ENCODE peak calls at places on chromosomes 2 and 18, in nine cellular contexts. G, L, A, I, M, Y, U, Z and K are unnamed samples.

GRCh38 chr2:239660390-239661228 is 259.8 kb upstream of the HDAC4 start:
- DNase-seq in Z (no peak), G (no peak), A (no peak), M (no peak), Y (no peak), U (no peak), I (no peak), L (no peak), K (no peak)

GRCh38 chr2:84958135-84959044 is 12.6 kb upstream of the KCMF1 start:
- DNase-seq in A (peak; percentile 97), G (no peak), U (no peak), M (peak; percentile 78), L (peak; percentile 92), Z (no peak), Y (peak; percentile 50), I (no peak), K (no peak)

GRCh38 chr2:207182916-207183315 is 17.2 kb upstream of the KLF7 start:
- DNase-seq in Y (no peak), Z (no peak), U (no peak), I (no peak), A (no peak), L (no peak), G (no peak), M (no peak), K (no peak)

GRCh38 chr2:101823347-101823791 is 125.9 kb downstream of the MAP4K4 start:
- DNase-seq in L (peak; percentile 38), A (peak; percentile 80), Y (no peak), Z (peak; percentile 53), I (peak; percentile 82), M (peak; percentile 72), U (no peak), G (peak; percentile 53), K (no peak)

GRCh38 chr18:13389491-13390131 is 171.1 kb downstream of the LDLRAD4 start:
- DNase-seq in Y (no peak), L (no peak), I (no peak), G (no peak), A (no peak), Z (no peak), M (peak; percentile 42), U (no peak), K (no peak)

GRCh38 chr2:144414324-144414845 is 105.5 kb downstream of the ZEB2 start:
- DNase-seq in A (no peak), Z (no peak), U (peak; percentile 80), Y (peak; percentile 75), G (no peak), L (no peak), M (no peak), I (no peak), K (no peak)

GRCh38 chr18:76558881-76559667 is 64.0 kb upstream of the ZNF516 start:
- DNase-seq in Z (no peak), G (no peak), U (no peak), Y (no peak), A (no peak), I (no peak), M (no peak), L (no peak), K (no peak)

GRCh38 chr2:235055891-235056516 is 104.2 kb downstream of the SH3BP4 start:
- DNase-seq in I (peak; percentile 27), A (peak; percentile 58), U (no peak), G (peak; percentile 45), Y (no peak), Z (peak; percentile 49), M (no peak), L (no peak), K (no peak)

GRCh38 chr2:142100139-142100873 is 30.5 kb downstream of the LRP1B start:
- DNase-seq in M (no peak), Y (no peak), U (no peak), G (no peak), L (no peak), I (no peak), A (no peak), Z (no peak), K (no peak)

GRCh38 chr18:34729264-34729663 is 19.2 kb downstream of the DTNA start:
- DNase-seq in I (no peak), U (no peak), M (no peak), Z (peak; percentile 64), L (no peak), G (peak; percentile 13), A (peak; percentile 70), Y (no peak), K (no peak)

GRCh38 chr18:1011342-1011741 is 106.7 kb downstream of the ADCYAP1 start:
- DNase-seq in I (no peak), L (no peak), Z (no peak), A (no peak), M (no peak), G (no peak), Y (no peak), U (no peak), K (no peak)

GRCh38 chr2:138707424-138708074 is 72.6 kb downstream of the NXPH2 start:
- DNase-seq in Z (no peak), L (no peak), I (no peak), G (no peak), A (no peak), M (no peak), Y (no peak), U (no peak), K (no peak)

GRCh38 chr18:27164905-27165304 is 20.2 kb downstream of the CHST9 start:
- DNase-seq in Y (no peak), M (no peak), L (no peak), G (no peak), U (no peak), A (no peak), I (no peak), Z (no peak), K (no peak)

GRCh38 chr2:3465844-3466481 is 53.4 kb downstream of the ADI1 start:
- DNase-seq in L (no peak), M (no peak), G (no peak), U (peak; percentile 53), Y (no peak), I (no peak), A (no peak), Z (no peak), K (no peak)

GRCh38 chr2:43142921-43143438 is 83.4 kb downstream of the ZFP36L2 start:
- DNase-seq in L (no peak), I (no peak), U (peak; percentile 75), M (no peak), Y (no peak), G (peak; percentile 57), Z (no peak), A (no peak), K (no peak)

DNA sequence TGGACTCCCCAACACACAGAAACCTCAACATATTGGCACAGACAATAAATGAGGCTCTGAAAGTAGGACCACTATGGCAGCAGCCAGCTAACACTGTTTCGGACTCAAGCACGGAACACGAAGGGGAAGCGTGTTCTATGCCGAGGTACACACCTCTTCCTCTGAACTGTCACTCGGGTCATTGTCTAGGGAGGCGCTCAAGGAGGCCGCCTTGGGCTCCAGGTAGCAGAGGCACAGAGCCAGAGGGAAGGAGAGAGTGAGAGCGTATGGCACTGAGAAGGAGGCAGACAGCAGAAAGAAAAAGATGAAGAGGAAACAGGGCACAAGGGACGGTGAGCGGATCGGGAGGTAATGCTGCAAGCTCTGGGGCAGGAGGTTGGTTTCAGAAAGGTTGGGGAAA is 120.1 kb upstream of the ZBTB14 start:
- DNase-seq in A (no peak), U (no peak), L (no peak), Z (no peak), I (no peak), M (no peak), G (no peak), Y (no peak), K (no peak)
- H3K27ac ChIP-seq in A (no peak overlapping the region), U (no peak overlapping the region), L (no peak overlapping the region), Z (no peak overlapping the region), I (no peak overlapping the region), M (no peak overlapping the region), G (no peak overlapping the region), Y (no peak overlapping the region), K (peak overlapping the region; percentile 77)

DNA sequence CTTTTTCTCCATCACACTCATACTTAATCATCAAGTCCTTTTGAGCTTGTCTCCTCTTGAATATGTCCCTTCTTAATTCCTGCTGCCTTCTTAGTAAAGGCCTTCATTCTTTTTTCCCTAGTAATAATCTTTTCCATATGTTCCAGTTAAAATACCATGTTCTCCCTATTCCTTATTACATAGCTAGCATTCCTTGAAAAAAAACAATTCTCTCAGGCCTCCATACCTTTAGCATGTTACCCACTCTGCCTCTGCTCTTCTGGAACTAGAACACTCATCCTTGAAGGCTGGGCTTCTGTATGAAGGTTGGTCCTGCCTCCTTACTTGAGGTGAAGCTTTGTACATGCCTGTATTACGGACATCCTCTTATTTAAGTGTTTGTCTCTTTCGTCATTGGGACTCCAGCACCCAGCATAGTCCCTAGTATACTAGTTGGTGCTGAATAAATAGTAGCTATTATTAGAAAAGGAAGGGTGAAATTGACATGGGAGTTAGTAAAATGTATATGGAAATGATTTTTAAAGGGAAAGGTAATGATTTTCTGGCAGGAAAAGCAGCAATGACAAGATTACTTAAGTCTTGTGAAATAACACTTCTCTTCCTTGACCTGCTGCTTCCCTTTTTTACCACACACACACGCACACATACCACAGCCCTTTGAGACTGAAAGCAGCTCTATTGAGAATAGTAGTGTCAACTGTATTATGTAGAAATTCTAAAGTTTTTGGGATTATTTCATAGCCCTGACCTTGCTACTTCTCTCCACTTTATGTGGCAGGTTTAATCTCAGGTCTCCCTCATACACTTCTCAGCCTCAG is 45.6 kb downstream of the REL start:
- DNase-seq in M (no peak), I (no peak), U (no peak), Z (no peak), G (no peak), Y (no peak), L (no peak), A (no peak), K (no peak)
- H3K27ac ChIP-seq in M (no peak overlapping the region), I (peak overlapping the region; percentile 5), U (peak overlapping the region; percentile 87), Z (no peak overlapping the region), G (no peak overlapping the region), Y (no peak overlapping the region), L (no peak overlapping the region), A (no peak overlapping the region), K (no peak overlapping the region)

DNA sequence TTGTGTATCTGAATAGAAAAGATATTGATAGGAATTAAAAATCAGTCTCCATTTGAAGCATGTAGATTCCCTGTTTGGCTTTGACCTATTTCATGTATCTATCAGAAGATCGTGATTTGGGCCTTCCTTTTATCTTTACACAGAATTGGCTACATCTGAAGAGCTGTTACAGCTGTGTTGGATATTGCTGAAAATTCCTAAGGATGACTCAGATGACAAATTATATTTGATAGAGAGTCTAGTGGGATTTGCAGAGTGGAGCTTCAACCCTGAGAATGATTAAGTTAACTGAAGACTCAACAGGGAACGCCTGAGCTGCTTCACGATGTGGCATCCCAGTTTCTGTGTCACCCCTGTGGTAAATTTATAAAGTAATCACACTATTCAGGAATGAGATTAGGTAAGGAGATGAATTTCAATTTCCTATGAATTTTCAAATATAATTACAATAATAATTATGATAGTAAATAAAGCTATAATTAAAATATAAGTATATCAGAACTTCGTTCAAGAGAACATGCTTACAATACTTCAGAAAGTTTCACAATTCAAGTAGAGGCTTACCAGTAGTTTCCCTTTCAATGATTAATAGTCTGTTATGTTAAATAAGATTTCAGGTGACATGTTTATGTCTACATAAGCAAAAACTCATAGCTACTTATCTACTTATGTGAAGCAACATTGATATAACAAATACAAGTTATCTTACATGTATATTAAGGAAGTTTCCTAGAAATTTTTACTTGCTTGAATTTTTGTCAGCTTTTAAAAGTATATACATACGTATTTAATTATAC is 4.7 kb upstream of the COL3A1 start:
- DNase-seq in A (no peak), U (no peak), L (no peak), M (no peak), Y (no peak), G (no peak), I (peak; percentile 7), Z (peak; percentile 65), K (no peak)
- H3K27ac ChIP-seq in A (no peak overlapping the region), U (no peak overlapping the region), L (no peak overlapping the region), M (no peak overlapping the region), Y (no peak overlapping the region), G (no peak overlapping the region), I (peak overlapping the region; percentile 86), Z (no peak overlapping the region), K (no peak overlapping the region)

GRCh38 chr2:177332992-177333388 is 59.6 kb upstream of the AGPS start:
- DNase-seq in A (no peak), G (no peak), U (no peak), I (no peak), M (no peak), Y (no peak), L (no peak), Z (no peak), K (no peak)
- H3K27ac ChIP-seq in A (no peak overlapping the region), G (no peak overlapping the region), U (peak overlapping the region; percentile 52), I (peak overlapping the region; percentile 71), M (no peak overlapping the region), Y (peak overlapping the region; percentile 32), L (no peak overlapping the region), Z (peak overlapping the region; percentile 6), K (peak overlapping the region; percentile 63)